ENCODE peak calls at places on chromosomes 3 and 15, in nine cellular contexts. Y is BE2C, T is K562, F is SJSA1, V is tibial nerve, S is cardiac muscle cell, O is fibroblast of lung, H is endodermal cell, N is body of pancreas. J is an unnamed sample.

GRCh38 chr3:36923523-36923943 is 21.3 kb downstream of the TRANK1 start:
- DNase-seq in V (no peak), H (peak; percentile 72), Y (no peak), N (no peak), F (no peak), T (no peak), S (no peak), O (no peak), J (no peak)

GRCh38 chr15:57405133-57405532 is 28.8 kb downstream of the CGNL1 start:
- DNase-seq in V (no peak), F (no peak), S (no peak), T (no peak), Y (no peak), H (no peak), N (no peak), O (no peak), J (no peak)

GRCh38 chr3:128243602-128244504 is 90.6 kb downstream of the EEFSEC start:
- DNase-seq in V (no peak), N (no peak), H (no peak), O (no peak), Y (no peak), T (peak; percentile 22), F (no peak), S (no peak), J (no peak)

GRCh38 chr15:58521293-58521991 is 89.7 kb downstream of the LIPC start:
- DNase-seq in Y (peak; percentile 83), O (peak; percentile 82), F (peak; percentile 94), H (peak; percentile 76), N (peak; percentile 76), V (no peak), T (peak; percentile 94), S (no peak), J (no peak)

GRCh38 chr3:18098960-18099587 is 326.1 kb downstream of the SATB1 start:
- DNase-seq in T (peak; percentile 14), H (peak; percentile 69), F (peak; percentile 95), Y (peak; percentile 30), N (no peak), V (no peak), S (no peak), O (peak; percentile 93), J (no peak)

GRCh38 chr3:98058244-98058960 is 23.3 kb upstream of the GABRR3 start:
- DNase-seq in F (no peak), N (no peak), O (no peak), S (peak; percentile 7), T (no peak), V (no peak), H (no peak), Y (no peak), J (no peak)

GRCh38 chr15:29032229-29032625 is 146.5 kb downstream of the APBA2 start:
- DNase-seq in S (no peak), N (no peak), F (no peak), Y (no peak), H (no peak), O (no peak), V (no peak), T (no peak), J (no peak)

GRCh38 chr3:56207913-56208312 is 260.4 kb downstream of the ERC2 start:
- DNase-seq in F (no peak), S (no peak), T (no peak), H (no peak), N (no peak), O (no peak), V (no peak), Y (no peak), J (no peak)

GRCh38 chr15:90838066-90838465 is 30.3 kb upstream of the FURIN start:
- DNase-seq in H (no peak), Y (no peak), S (no peak), O (no peak), N (no peak), T (no peak), F (no peak), V (no peak), J (no peak)

GRCh38 chr3:127135241-127136023 is 57.5 kb upstream of the PRR23E start:
- DNase-seq in Y (peak; percentile 95), S (peak; percentile 77), H (peak; percentile 67), V (no peak), O (peak; percentile 42), N (peak; percentile 24), T (peak; percentile 8), F (no peak), J (peak; percentile 66)

GRCh38 chr3:149151843-149152242 is 22.4 kb downstream of the HPS3 start:
- DNase-seq in V (no peak), H (no peak), T (peak; percentile 85), Y (peak; percentile 30), N (peak; percentile 52), O (peak; percentile 75), S (no peak), F (no peak), J (no peak)

GRCh38 chr15:65332662-65333440 is 28.4 kb downstream of the RNU5B-1 start:
- DNase-seq in H (no peak), S (no peak), N (no peak), Y (no peak), F (no peak), O (no peak), V (no peak), T (no peak), J (no peak)

GRCh38 chr15:65329991-65330735 is 25.7 kb downstream of the RNU5B-1 start:
- DNase-seq in T (no peak), O (no peak), V (no peak), Y (no peak), F (no peak), S (no peak), H (peak; percentile 43), N (no peak), J (no peak)

GRCh38 chr15:65331811-65332210 is 27.3 kb downstream of the RNU5B-1 start:
- DNase-seq in F (no peak), S (no peak), V (no peak), H (no peak), Y (no peak), T (no peak), N (no peak), O (no peak), J (no peak)

GRCh38 chr15:65329298-65329990 is 25.0 kb downstream of the RNU5B-1 start:
- DNase-seq in F (no peak), Y (no peak), S (no peak), V (no peak), T (no peak), N (no peak), O (no peak), H (peak; percentile 33), J (no peak)

DNA sequence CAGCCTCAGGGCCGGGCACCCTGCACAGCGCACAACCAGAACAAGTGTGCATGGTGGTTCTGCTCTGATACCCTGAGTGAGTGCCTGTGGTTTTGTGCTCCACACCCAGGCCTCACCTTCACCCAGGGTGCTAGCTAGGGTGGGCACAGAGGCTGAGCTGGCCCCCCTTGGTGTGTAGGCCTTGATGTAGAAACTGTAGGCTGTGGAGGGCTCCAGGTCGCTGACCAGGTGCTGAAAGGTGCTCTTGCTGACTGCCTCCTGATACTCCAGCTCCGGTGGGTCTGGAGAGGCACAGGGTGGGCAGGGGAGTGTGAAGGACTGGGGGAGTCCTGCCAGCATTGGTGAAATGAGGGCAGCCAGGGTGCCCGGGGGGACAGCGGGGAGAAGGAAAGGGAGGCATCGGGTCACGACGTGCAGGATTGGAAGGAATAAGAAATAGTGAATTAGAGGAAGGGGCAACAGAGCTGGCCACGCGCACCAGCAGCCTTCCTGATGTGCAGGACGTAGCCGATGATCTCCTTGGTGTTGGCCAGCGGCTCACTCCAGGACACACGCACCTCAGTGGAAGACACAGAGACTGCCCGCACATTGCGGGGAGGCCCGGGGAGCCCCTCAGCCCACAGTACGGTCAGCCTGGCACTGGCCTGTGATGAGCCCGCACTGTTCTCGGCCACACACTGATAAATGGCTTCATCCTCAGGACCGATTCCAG is 26.6 kb downstream of the RNU5B-1 start:
- DNase-seq in H (peak; percentile 70), F (no peak), N (no peak), S (peak; percentile 46), O (no peak), T (no peak), Y (no peak), V (no peak), J (peak; percentile 24)
- H3K36me3 ChIP-seq in H (no peaks in the 10 kb centered on the region), F (no peaks in the 10 kb centered on the region), N (no peaks in the 10 kb centered on the region), S (no peaks in the 10 kb centered on the region), O (no peaks in the 10 kb centered on the region), T (no peaks in the 10 kb centered on the region), Y (peaks cover 24% of the 10 kb centered on the region), V (no peaks in the 10 kb centered on the region), J (no peaks in the 10 kb centered on the region)

GRCh38 chr15:65884511-65884910 is 15.2 kb downstream of the RAB11A start:
- DNase-seq in O (no peak), H (no peak), F (no peak), S (no peak), Y (no peak), V (no peak), T (no peak), N (no peak), J (no peak)

GRCh38 chr15:65885668-65886218 is 16.5 kb downstream of the RAB11A start:
- DNase-seq in Y (no peak), T (no peak), S (no peak), V (no peak), N (no peak), H (no peak), O (no peak), F (no peak), J (no peak)

GRCh38 chr15:65883571-65883970 is 14.3 kb downstream of the RAB11A start:
- DNase-seq in O (no peak), F (no peak), H (no peak), N (no peak), S (no peak), V (no peak), Y (no peak), T (no peak), J (no peak)

GRCh38 chr15:65888998-65889397 is 19.7 kb downstream of the RAB11A start:
- DNase-seq in Y (no peak), T (no peak), S (no peak), O (no peak), V (no peak), H (no peak), F (no peak), N (no peak), J (no peak)

DNA sequence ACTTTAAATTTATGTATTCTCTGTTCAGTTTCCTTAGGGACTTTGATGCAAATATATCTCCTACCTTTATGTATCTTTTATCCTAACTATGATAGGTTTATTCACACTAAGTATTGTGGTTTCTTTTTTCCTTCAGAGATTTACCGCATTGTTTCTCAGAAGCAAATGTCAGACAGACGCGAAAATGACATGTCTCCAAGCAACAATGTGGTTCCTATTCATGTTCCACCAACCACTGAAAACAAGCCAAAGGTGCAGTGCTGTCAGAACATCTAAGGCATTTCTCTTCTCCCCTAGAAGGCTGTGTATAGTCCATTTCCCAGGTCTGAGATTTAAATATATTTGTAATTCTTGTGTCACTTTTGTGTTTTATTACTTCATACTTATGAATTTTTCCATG is 18.3 kb downstream of the RAB11A start:
- DNase-seq in Y (no peak), O (no peak), T (no peak), H (no peak), F (no peak), S (no peak), V (no peak), N (no peak), J (no peak)
- H3K36me3 ChIP-seq in Y (peaks cover 42% of the 10 kb centered on the region), O (no peaks in the 10 kb centered on the region), T (peaks cover 91% of the 10 kb centered on the region), H (peaks cover 95% of the 10 kb centered on the region), F (peaks cover 76% of the 10 kb centered on the region), S (peaks cover 47% of the 10 kb centered on the region), V (peaks cover 66% of the 10 kb centered on the region), N (no peaks in the 10 kb centered on the region), J (peaks cover 7% of the 10 kb centered on the region)

GRCh38 chr3:4641863-4642262 is 148.7 kb downstream of the ITPR1 start:
- DNase-seq in V (no peak), H (no peak), N (no peak), S (no peak), Y (no peak), T (no peak), O (no peak), F (no peak), J (no peak)
- H3K36me3 ChIP-seq in V (peaks cover 36% of the 10 kb centered on the region), H (no peaks in the 10 kb centered on the region), N (no peaks in the 10 kb centered on the region), S (peaks cover 12% of the 10 kb centered on the region), Y (peaks cover 25% of the 10 kb centered on the region), T (peaks cover 9% of the 10 kb centered on the region), O (no peaks in the 10 kb centered on the region), F (no peaks in the 10 kb centered on the region), J (no peaks in the 10 kb centered on the region)

GRCh38 chr3:181932039-181932438 is 220.3 kb downstream of the SOX2 start:
- DNase-seq in F (no peak), N (no peak), S (no peak), O (no peak), H (no peak), V (no peak), T (no peak), Y (no peak), J (no peak)
- H3K36me3 ChIP-seq in F (no peaks in the 10 kb centered on the region), N (no peaks in the 10 kb centered on the region), S (no peaks in the 10 kb centered on the region), O (no peaks in the 10 kb centered on the region), H (no peaks in the 10 kb centered on the region), V (no peaks in the 10 kb centered on the region), T (no peaks in the 10 kb centered on the region), Y (no peaks in the 10 kb centered on the region), J (no peaks in the 10 kb centered on the region)

J was measured in neural progenitor cell.